ENCODE peak calls at places on chromosomes 2 and 18, in seven cellular contexts. T, Y, S, W, I, G and R are unnamed samples.

GRCh38 chr2:73297151-73297559 is 3.8 kb upstream of the EGR4 start:
- DNase-seq in Y (no peak), G (no peak), I (no peak), S (no peak), W (peak; percentile 64), T (no peak), R (no peak)

GRCh38 chr2:74991977-74992376 is 33.5 kb downstream of the POLE4 start:
- DNase-seq in G (no peak), S (no peak), Y (peak; percentile 72), I (no peak), T (peak; percentile 34), W (no peak), R (no peak)

GRCh38 chr2:179268277-179268935 is 3.8 kb upstream of the SESTD1 start:
- DNase-seq in G (no peak), W (peak; percentile 57), I (no peak), Y (no peak), S (no peak), T (peak; percentile 99), R (no peak)

GRCh38 chr18:34354351-34354750 is 129.6 kb upstream of the NOL4 start:
- DNase-seq in G (no peak), T (no peak), Y (no peak), S (no peak), I (no peak), W (no peak), R (no peak)

GRCh38 chr2:28286678-28287077 is 106.0 kb upstream of the FOSL2 start:
- DNase-seq in W (no peak), G (no peak), I (no peak), T (no peak), Y (no peak), S (no peak), R (no peak)

GRCh38 chr2:129062160-129062912 is 743.7 kb upstream of the HS6ST1 start:
- DNase-seq in Y (no peak), I (no peak), W (no peak), G (no peak), S (no peak), T (no peak), R (no peak)

GRCh38 chr2:8408560-8409460 is 273.0 kb upstream of the ID2 start:
- DNase-seq in G (peak; percentile 53), T (no peak), S (no peak), Y (no peak), W (no peak), I (peak; percentile 2), R (no peak)

GRCh38 chr2:123935405-123935804 is 89.7 kb upstream of the CNTNAP5 start:
- DNase-seq in G (no peak), Y (no peak), S (no peak), I (no peak), W (no peak), T (no peak), R (no peak)

GRCh38 chr2:30940805-30941204 is 133.6 kb upstream of the CAPN13 start:
- DNase-seq in G (no peak), W (no peak), S (no peak), T (no peak), I (no peak), Y (no peak), R (no peak)

GRCh38 chr2:105497094-105497493 is 98.2 kb upstream of the FHL2 start:
- DNase-seq in T (no peak), Y (no peak), I (no peak), W (no peak), G (no peak), S (no peak), R (no peak)

GRCh38 chr18:8858888-8859511 is 153.6 kb downstream of the MTCL1 start:
- DNase-seq in T (peak; percentile 98), Y (peak; percentile 78), W (no peak), I (no peak), S (no peak), G (no peak), R (no peak)

GRCh38 chr2:673615-674318 is 3.4 kb downstream of the TMEM18 start:
- DNase-seq in G (no peak), S (no peak), T (no peak), W (no peak), Y (no peak), I (no peak), R (no peak)

GRCh38 chr2:45114221-45114955 is 105.1 kb upstream of the SIX2 start:
- DNase-seq in I (no peak), Y (no peak), S (no peak), W (no peak), T (no peak), G (no peak), R (no peak)

GRCh38 chr2:194166818-194167217 is 1490.2 kb upstream of the SLC39A10 start:
- DNase-seq in I (no peak), G (no peak), W (peak; percentile 55), Y (no peak), S (no peak), T (peak; percentile 61), R (peak; percentile 0)

GRCh38 chr2:102224824-102225739 is 38.3 kb downstream of the IL1RL2 start:
- DNase-seq in G (no peak), I (no peak), W (no peak), Y (no peak), T (peak; percentile 69), S (no peak), R (no peak)

GRCh38 chr2:45237850-45238542 is 228.7 kb upstream of the SIX2 start:
- DNase-seq in S (no peak), G (peak; percentile 30), Y (peak; percentile 67), I (no peak), T (peak; percentile 93), W (peak; percentile 13), R (no peak)

GRCh38 chr2:66582975-66583842 is 148.3 kb downstream of the MEIS1 start:
- DNase-seq in I (no peak), Y (no peak), G (no peak), S (no peak), T (no peak), W (no peak), R (no peak)

GRCh38 chr2:122866095-122866494 is 1110.6 kb downstream of the TSN start:
- DNase-seq in S (no peak), W (no peak), I (no peak), G (no peak), Y (no peak), T (no peak), R (no peak)

GRCh38 chr2:120108749-120109148 is 95.9 kb downstream of the EPB41L5 start:
- DNase-seq in S (no peak), G (no peak), W (no peak), I (no peak), T (peak; percentile 81), Y (no peak), R (no peak)

GRCh38 chr2:163345795-163346573 is 389.8 kb downstream of the FIGN start:
- DNase-seq in I (no peak), Y (no peak), W (peak; percentile 89), T (peak; percentile 64), S (no peak), G (no peak), R (peak; percentile 9)

GRCh38 chr18:47720741-47721140 is 209.7 kb downstream of the SMAD2 start:
- DNase-seq in G (no peak), W (no peak), Y (no peak), T (no peak), I (no peak), S (no peak), R (no peak)

GRCh38 chr18:57807336-57808117 is 4.4 kb upstream of the ATP8B1 start:
- DNase-seq in G (no peak), S (no peak), I (no peak), T (peak; percentile 20), Y (no peak), W (no peak), R (no peak)

GRCh38 chr2:1731963-1732768 is 12.1 kb downstream of the PXDN start:
- DNase-seq in Y (peak; percentile 88), T (no peak), S (peak; percentile 37), G (no peak), W (no peak), I (no peak), R (no peak)

GRCh38 chr2:241040811-241041334 is 42.5 kb downstream of the SNED1 start:
- DNase-seq in W (peak; percentile 74), S (no peak), I (no peak), T (no peak), G (no peak), Y (no peak), R (no peak)

GRCh38 chr2:215784371-215784783 is 229.0 kb downstream of the MREG start:
- DNase-seq in Y (peak; percentile 93), G (no peak), S (no peak), W (no peak), T (no peak), I (no peak), R (no peak)

GRCh38 chr2:25982273-25982967 is at the start of gene KIF3C:
- DNase-seq in S (peak; percentile 75), G (peak; percentile 73), T (peak; percentile 68), I (peak; percentile 38), W (peak; percentile 85), Y (no peak), R (peak; percentile 85)

GRCh38 chr2:237130562-237131421 is 45.1 kb downstream of the COPS8 start:
- DNase-seq in T (no peak), I (no peak), W (no peak), Y (no peak), G (no peak), S (no peak), R (no peak)

GRCh38 chr18:51193621-51194287 is 3.7 kb downstream of the MEX3C start:
- DNase-seq in S (no peak), Y (no peak), T (peak; percentile 31), W (no peak), G (no peak), I (no peak), R (no peak)

GRCh38 chr18:38427736-38428135 is 862.1 kb upstream of the CELF4 start:
- DNase-seq in W (no peak), T (no peak), Y (no peak), S (no peak), G (no peak), I (no peak), R (no peak)

GRCh38 chr2:158923180-158923594 is 45.3 kb upstream of the TANC1 start:
- DNase-seq in S (peak; percentile 80), T (no peak), G (no peak), Y (no peak), W (peak; percentile 71), I (no peak), R (no peak)

GRCh38 chr2:239688098-239688497 is 287.3 kb upstream of the HDAC4 start:
- DNase-seq in W (no peak), G (peak; percentile 10), S (peak; percentile 37), I (no peak), T (no peak), Y (no peak), R (peak; percentile 27)

GRCh38 chr18:41703744-41704530 is 251.1 kb upstream of the PIK3C3 start:
- DNase-seq in T (peak; percentile 19), G (no peak), S (no peak), I (no peak), Y (no peak), W (no peak), R (no peak)

GRCh38 chr2:120819720-120820210 is 84.1 kb downstream of the GLI2 start:
- DNase-seq in I (no peak), Y (no peak), T (no peak), G (no peak), W (no peak), S (no peak), R (no peak)